ENCODE peak calls at places on chromosomes 7 and 10, in six cellular contexts. R is fibroblast of mammary gland, F is stomach, K is cardiac muscle cell, L is glutamatergic neuron, Z is prostate gland. J is an unnamed sample.

GRCh38 chr7:106794276-106795136 is 70.6 kb upstream of the PIK3CG start:
- DNase-seq in Z (no peak), F (no peak), L (no peak), K (no peak), R (no peak), J (no peak)

GRCh38 chr7:155965010-155965409 is 152.7 kb upstream of the SHH start:
- DNase-seq in F (peak), L (no peak), K (no peak), R (peak), Z (no peak), J (no peak)

GRCh38 chr7:131538791-131539179 is 17.6 kb downstream of the PODXL start:
- DNase-seq in L (no peak), F (no peak), K (no peak), Z (no peak), R (no peak), J (no peak)

GRCh38 chr7:90629306-90629918 is 33.3 kb downstream of the CDK14 start:
- DNase-seq in F (no peak), R (peak), K (peak), L (no peak), Z (peak), J (no peak)

GRCh38 chr10:27771231-27771630 is 25.6 kb upstream of the MKX start:
- DNase-seq in R (no peak), K (no peak), Z (no peak), L (no peak), F (no peak), J (no peak)

GRCh38 chr7:94295805-94296204 is 98.9 kb upstream of the COL1A2 start:
- DNase-seq in K (peak), Z (no peak), F (no peak), L (no peak), R (peak), J (no peak)

GRCh38 chr7:35035511-35035921 is 1.8 kb downstream of the DPY19L1 start:
- DNase-seq in L (no peak), K (peak), F (no peak), R (peak), Z (peak), J (no peak)

GRCh38 chr10:131163444-131163843 is 148.1 kb downstream of the TCERG1L start:
- DNase-seq in F (no peak), K (no peak), Z (no peak), L (no peak), R (no peak), J (no peak)

GRCh38 chr7:107909445-107909844 is 18.5 kb downstream of the DLD start:
- DNase-seq in L (no peak), K (no peak), Z (no peak), R (no peak), F (no peak), J (no peak)

GRCh38 chr7:142250705-142251104 is 7.2 kb downstream of the PRSS58 start:
- DNase-seq in L (no peak), R (no peak), F (no peak), Z (no peak), K (no peak), J (no peak)

GRCh38 chr7:98418636-98419315 is 17.9 kb upstream of the BAIAP2L1 start:
- DNase-seq in F (peak), R (peak), Z (no peak), K (no peak), L (no peak), J (no peak)

GRCh38 chr10:86536294-86536861 is 14.8 kb upstream of the WAPL start:
- DNase-seq in Z (no peak), F (no peak), L (peak), R (no peak), K (no peak), J (no peak)

GRCh38 chr7:114799522-114800133 is 122.3 kb upstream of the MDFIC start:
- DNase-seq in R (no peak), K (no peak), L (no peak), F (no peak), Z (no peak), J (no peak)

GRCh38 chr7:54839538-54840213 is 80.7 kb upstream of the SEC61G start:
- DNase-seq in Z (no peak), K (peak), R (peak), L (peak), F (peak), J (no peak)

GRCh38 chr10:7161484-7162283 is 249.2 kb downstream of the SFMBT2 start:
- DNase-seq in F (no peak), R (peak), K (no peak), L (no peak), Z (no peak), J (no peak)

GRCh38 chr7:154553711-154554265 is 449.1 kb downstream of the PAXIP1 start:
- DNase-seq in R (no peak), K (no peak), Z (no peak), F (no peak), L (no peak), J (no peak)

GRCh38 chr10:57791546-57791945 is 476.1 kb downstream of the IPMK start:
- DNase-seq in L (no peak), R (no peak), Z (no peak), F (no peak), K (no peak), J (no peak)

GRCh38 chr7:102446387-102447156 is 13.2 kb downstream of the ORAI2 start:
- DNase-seq in Z (no peak), L (no peak), K (no peak), R (no peak), F (no peak), J (no peak)

GRCh38 chr10:43944742-43945730 is 296.4 kb upstream of the ZNF32 start:
- DNase-seq in R (no peak), K (peak), Z (no peak), L (no peak), F (peak), J (peak)

GRCh38 chr7:74345970-74346369 is 56.8 kb downstream of the CLIP2 start:
- DNase-seq in F (no peak), L (no peak), R (no peak), Z (no peak), K (no peak), J (no peak)

GRCh38 chr10:33798754-33799153 is 464.3 kb upstream of the NRP1 start:
- DNase-seq in Z (no peak), F (no peak), R (no peak), L (no peak), K (no peak), J (peak)

GRCh38 chr7:74305987-74306736 is 17.0 kb downstream of the CLIP2 start:
- DNase-seq in L (no peak), K (no peak), Z (no peak), R (no peak), F (no peak), J (no peak)

GRCh38 chr7:142866361-142867096 is 11.7 kb downstream of the EPHB6 start:
- DNase-seq in L (peak), F (peak), K (peak), Z (peak), R (peak), J (no peak)

GRCh38 chr10:71045936-71046335 is 157.6 kb upstream of the PCBD1 start:
- DNase-seq in F (no peak), K (no peak), R (no peak), L (no peak), Z (no peak), J (no peak)

DNA sequence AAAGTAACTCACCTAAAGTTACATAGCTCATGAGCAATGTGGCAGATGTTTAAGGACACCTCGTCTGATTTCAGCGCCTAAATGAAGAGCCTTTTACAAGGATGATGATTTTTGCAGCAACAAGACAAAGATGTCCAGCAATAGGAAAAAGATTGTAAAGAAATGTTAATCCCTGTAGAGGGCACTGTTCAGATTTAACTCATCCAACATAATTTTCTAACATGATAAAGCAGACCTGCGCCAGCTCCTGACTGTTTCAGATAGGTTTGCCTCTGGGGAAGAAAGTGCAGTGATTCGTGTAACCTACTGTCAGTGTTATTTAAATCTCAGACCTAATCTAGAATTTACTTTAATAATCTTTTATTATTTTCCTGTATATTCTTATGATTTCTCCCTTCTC is 595.2 kb downstream of the AUTS2 start:
- DNase-seq in R (peak), Z (no peak), L (no peak), K (no peak), F (no peak), J (no peak)
- TF ChIP-seq CTCF in R (peak), Z (peak), L (peak), K (peak), F (no peak), J (peak)

DNA sequence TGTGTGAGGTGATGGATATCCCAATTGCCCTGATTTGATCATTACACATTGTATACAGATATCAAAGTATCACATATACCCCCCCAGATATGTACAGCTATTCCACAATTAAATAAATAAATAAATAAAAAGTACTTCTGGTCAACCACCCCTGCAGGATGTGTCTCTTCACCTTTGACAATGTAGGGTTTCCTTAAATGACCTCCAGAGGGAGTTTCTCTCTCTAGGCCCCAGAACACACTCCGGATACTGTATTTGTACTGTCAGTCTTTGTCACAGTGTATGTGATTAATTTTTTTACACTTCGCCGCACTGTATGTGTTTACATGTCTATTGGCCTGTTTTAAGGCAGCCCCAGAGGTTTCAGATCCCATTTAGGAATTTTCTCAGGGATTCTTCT is 123.6 kb downstream of the ADCYAP1R1 start:
- DNase-seq in L (no peak), Z (no peak), K (no peak), F (no peak), R (no peak), J (no peak)
- TF ChIP-seq CTCF in L (peak), Z (no peak), K (no peak), F (no peak), R (no peak), J (no peak)

GRCh38 chr7:82032899-82033298 is 263.1 kb upstream of the HGF start:
- DNase-seq in L (no peak), Z (no peak), F (no peak), K (no peak), R (no peak), J (no peak)

DNA sequence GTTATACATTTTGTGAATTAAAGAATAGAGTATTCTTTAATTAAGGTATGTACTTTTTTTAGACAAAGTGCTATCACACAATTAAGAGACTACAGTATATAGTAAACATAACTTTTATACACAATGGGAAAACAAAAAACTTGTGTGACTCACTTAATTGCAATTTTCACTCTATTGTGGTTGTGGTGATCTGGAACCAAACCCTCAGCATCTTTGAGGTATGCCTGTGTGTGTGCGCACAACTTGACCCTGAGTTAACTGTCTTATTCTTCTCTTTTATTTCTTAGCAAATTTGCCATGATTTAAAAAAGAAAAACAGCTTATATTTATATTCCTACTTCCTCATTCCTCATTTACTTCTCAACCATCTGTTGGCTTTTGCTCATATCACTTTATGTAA is 259.4 kb upstream of the HGF start:
- DNase-seq in F (no peak), Z (no peak), R (peak), L (no peak), K (no peak), J (no peak)
- TF ChIP-seq CTCF in F (no peak), Z (no peak), R (no peak), L (no peak), K (no peak), J (no peak)

DNA sequence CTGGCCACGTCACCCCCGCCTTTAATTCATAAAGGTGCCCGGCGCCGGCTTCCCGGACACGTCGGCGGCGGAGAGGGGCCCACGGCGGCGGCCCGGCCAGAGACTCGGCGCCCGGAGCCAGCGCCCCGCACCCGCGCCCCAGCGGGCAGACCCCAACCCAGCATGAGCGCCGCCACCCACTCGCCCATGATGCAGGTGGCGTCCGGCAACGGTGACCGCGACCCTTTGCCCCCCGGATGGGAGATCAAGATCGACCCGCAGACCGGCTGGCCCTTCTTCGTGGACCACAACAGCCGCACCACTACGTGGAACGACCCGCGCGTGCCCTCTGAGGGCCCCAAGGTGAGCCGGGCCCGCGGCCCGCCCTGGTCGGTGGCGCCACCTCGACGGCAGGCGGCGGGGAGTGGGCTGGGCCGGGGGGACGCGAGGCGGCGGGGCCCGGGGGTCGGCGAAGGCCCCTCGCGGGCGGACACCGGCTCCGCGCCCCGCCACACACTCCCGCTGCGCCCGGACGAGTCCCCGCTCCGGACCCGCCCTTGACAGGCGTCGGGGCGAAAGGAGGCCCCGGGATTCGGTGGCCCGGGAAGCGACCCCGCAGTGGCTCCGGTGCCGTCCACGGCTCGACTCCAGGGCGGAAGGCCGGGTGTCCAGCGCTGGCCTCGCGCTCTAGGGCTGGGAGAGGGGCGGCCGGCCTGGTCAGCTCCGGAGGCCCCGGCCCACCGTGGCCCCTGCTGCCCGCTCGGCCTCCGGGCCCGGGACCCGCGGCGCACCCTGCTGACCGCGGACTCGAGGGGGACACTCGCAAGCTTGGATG is 541 bp downstream of the BAG3 start:
- DNase-seq in R (no peak), K (peak), L (peak), F (peak), Z (no peak), J (no peak)
- TF ChIP-seq CTCF in R (no peak), K (no peak), L (no peak), F (no peak), Z (peak), J (no peak)

DNA sequence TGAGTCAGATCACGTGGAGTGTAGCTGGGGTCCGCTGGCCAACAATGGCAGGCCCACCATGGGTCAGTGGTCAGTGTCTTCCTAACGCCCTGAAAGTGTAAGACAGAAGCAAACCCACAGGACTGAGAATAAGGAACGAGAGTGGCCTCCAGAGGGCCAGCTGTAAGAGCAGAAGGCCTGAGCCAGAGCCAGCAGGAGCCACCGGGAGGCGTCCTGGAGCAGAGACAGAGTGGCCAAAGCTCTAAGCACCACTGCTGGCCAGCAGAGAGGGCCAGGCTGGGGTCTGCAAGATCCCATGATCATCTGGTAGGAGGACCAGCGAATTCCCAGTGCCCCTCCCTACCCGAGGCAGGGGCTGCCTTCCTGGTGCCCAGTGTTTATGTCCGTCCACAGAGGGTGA is 9.2 kb downstream of the CCDC201 start:
- DNase-seq in F (no peak), L (peak), Z (no peak), K (peak), R (no peak), J (no peak)
- TF ChIP-seq CTCF in F (no peak), L (no peak), Z (no peak), K (no peak), R (peak), J (peak)

GRCh38 chr7:5287802-5288201 is 5.1 kb downstream of the SLC29A4 start:
- DNase-seq in K (no peak), R (no peak), F (no peak), L (no peak), Z (no peak), J (no peak)

GRCh38 chr7:5282464-5283316 is at the start of gene SLC29A4:
- DNase-seq in F (peak), R (no peak), Z (peak), L (peak), K (peak), J (no peak)

GRCh38 chr7:5283421-5284303 is 919 bp downstream of the SLC29A4 start:
- DNase-seq in R (no peak), K (no peak), L (peak), Z (no peak), F (no peak), J (no peak)

GRCh38 chr7:5286933-5287332 is 4.2 kb downstream of the SLC29A4 start:
- DNase-seq in F (no peak), L (no peak), Z (no peak), K (no peak), R (no peak), J (no peak)

GRCh38 chr7:5284304-5285281 is 1.9 kb downstream of the SLC29A4 start:
- DNase-seq in R (peak), Z (no peak), K (peak), L (peak), F (peak), J (peak)
- TF ChIP-seq CTCF in R (peak), Z (no peak), K (peak), L (no peak), F (no peak), J (peak)

DNA sequence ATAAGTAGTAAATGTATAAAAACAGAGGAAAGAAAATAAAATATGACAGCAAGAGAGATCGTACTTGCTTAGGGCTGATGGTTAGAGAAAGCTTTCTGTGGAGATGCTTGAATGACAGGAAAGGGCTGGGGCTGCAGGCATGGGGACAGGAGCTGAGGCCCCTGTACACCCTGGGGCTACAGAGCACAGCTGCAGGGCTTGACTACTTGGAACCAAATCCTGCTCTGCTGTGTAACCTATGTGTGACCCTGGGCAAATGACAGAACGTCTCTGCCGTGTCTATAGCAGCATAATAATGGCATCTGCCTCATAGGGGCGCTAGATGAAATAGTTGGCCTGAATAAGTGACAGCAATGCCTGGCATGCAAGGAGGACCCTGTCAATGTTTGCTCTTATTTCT is 254.1 kb downstream of the USP6NL start:
- DNase-seq in K (no peak), F (no peak), R (no peak), L (no peak), Z (no peak), J (no peak)
- TF ChIP-seq CTCF in K (no peak), F (no peak), R (no peak), L (no peak), Z (no peak), J (no peak)

DNA sequence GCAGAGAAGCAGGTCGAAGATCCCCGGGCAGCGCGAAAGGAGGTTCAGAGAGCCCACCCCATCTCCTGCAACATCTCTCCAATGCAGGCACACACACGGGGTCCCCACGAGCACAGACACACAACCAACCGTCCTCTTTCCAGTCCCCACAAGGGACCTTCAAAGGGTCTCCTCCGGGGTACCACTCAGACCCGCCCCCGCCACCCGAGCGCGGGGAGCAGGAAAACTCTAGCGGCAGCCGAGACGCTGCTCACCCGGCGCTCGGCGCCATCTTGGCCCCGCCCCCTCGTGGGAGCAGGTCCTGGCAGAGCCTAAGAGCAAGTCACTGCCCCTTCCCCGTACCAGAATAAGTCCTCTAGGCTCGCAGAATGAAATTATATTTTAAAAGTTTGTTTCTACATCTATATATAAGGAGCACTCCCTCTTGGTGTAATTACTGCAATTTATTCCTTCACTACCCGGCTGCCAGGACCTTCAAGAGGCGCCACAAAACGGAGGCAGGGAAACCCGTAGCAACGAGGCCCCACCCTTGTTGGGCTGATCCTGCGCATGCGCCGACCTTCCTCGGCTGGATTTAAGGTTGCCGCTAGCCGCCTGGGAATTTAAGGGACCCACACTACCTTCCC is at the start of the genes CNPY4 and TAF6:
- DNase-seq in F (peak), K (peak), R (peak), L (peak), Z (peak), J (peak)
- TF ChIP-seq CTCF in F (no peak), K (no peak), R (no peak), L (no peak), Z (peak), J (peak)

GRCh38 chr7:139360210-139360947 is 685 bp downstream of the LUC7L2 start:
- DNase-seq in L (peak), F (peak), K (peak), R (peak), Z (peak), J (peak)

GRCh38 chr7:139361523-139361922 is 1.8 kb downstream of the LUC7L2 start:
- DNase-seq in R (no peak), F (no peak), K (no peak), L (no peak), Z (no peak), J (no peak)

GRCh38 chr7:139358541-139359365 is 941 bp upstream of the LUC7L2 start:
- DNase-seq in R (peak), F (no peak), Z (peak), L (no peak), K (no peak), J (no peak)

GRCh38 chr7:139360948-139361307 is 1.2 kb downstream of the LUC7L2 start:
- DNase-seq in F (no peak), K (no peak), L (no peak), R (no peak), Z (no peak), J (no peak)

GRCh38 chr7:139359366-139360209 is at the start of gene LUC7L2:
- DNase-seq in L (peak), Z (peak), K (peak), F (peak), R (peak), J (peak)
- TF ChIP-seq CTCF in L (no peak), Z (peak), K (no peak), F (no peak), R (no peak), J (no peak)

J was measured in osteocyte.